ENCODE peak calls at places on chromosomes 12 and 14, in five cellular contexts. One of them, this sample, is unnamed.

GRCh38 chr14:64968167-64968566 is 4.0 kb downstream of the RAB15 start:
- DNase-seq in stimulated activated CD8-positive, alpha-beta memory T cell treated with anti-CD3 and anti-CD28 coated beads, Interleukin-15, amount 100 ng/mL, for 1 hour: no peak
- DNase-seq in occipital lobe: peak
- DNase-seq in activated T-cell treated with anti-CD3 and anti-CD28 coated beads, Interleukin-2, amount 50 U/mL, for 24 hours: no peak
- DNase-seq in GM23248: no peak
- DNase-seq in this sample: no peak

GRCh38 chr14:71616013-71616412 is 316.2 kb upstream of the RGS6 start:
- DNase-seq in stimulated activated CD8-positive, alpha-beta memory T cell treated with anti-CD3 and anti-CD28 coated beads, Interleukin-15, amount 100 ng/mL, for 1 hour: no peak
- DNase-seq in occipital lobe: no peak
- DNase-seq in activated T-cell treated with anti-CD3 and anti-CD28 coated beads, Interleukin-2, amount 50 U/mL, for 24 hours: no peak
- DNase-seq in GM23248: no peak
- DNase-seq in this sample: no peak

GRCh38 chr12:131218291-131219172 is 264.8 kb downstream of the ADGRD1 start:
- DNase-seq in stimulated activated CD8-positive, alpha-beta memory T cell treated with anti-CD3 and anti-CD28 coated beads, Interleukin-15, amount 100 ng/mL, for 1 hour: no peak
- DNase-seq in occipital lobe: no peak
- DNase-seq in activated T-cell treated with anti-CD3 and anti-CD28 coated beads, Interleukin-2, amount 50 U/mL, for 24 hours: peak
- DNase-seq in GM23248: no peak
- DNase-seq in this sample: no peak

GRCh38 chr12:80056232-80056631 is 43.1 kb upstream of the OTOGL start:
- DNase-seq in stimulated activated CD8-positive, alpha-beta memory T cell treated with anti-CD3 and anti-CD28 coated beads, Interleukin-15, amount 100 ng/mL, for 1 hour: no peak
- DNase-seq in occipital lobe: peak
- DNase-seq in activated T-cell treated with anti-CD3 and anti-CD28 coated beads, Interleukin-2, amount 50 U/mL, for 24 hours: no peak
- DNase-seq in GM23248: no peak
- DNase-seq in this sample: no peak

GRCh38 chr12:112294793-112295192 is 87.4 kb downstream of the HECTD4 start:
- DNase-seq in stimulated activated CD8-positive, alpha-beta memory T cell treated with anti-CD3 and anti-CD28 coated beads, Interleukin-15, amount 100 ng/mL, for 1 hour: no peak
- DNase-seq in occipital lobe: no peak
- DNase-seq in activated T-cell treated with anti-CD3 and anti-CD28 coated beads, Interleukin-2, amount 50 U/mL, for 24 hours: no peak
- DNase-seq in GM23248: peak
- DNase-seq in this sample: no peak

GRCh38 chr12:48973084-48973483 is 1.5 kb upstream of the WNT10B start:
- DNase-seq in stimulated activated CD8-positive, alpha-beta memory T cell treated with anti-CD3 and anti-CD28 coated beads, Interleukin-15, amount 100 ng/mL, for 1 hour: no peak
- DNase-seq in occipital lobe: no peak
- DNase-seq in activated T-cell treated with anti-CD3 and anti-CD28 coated beads, Interleukin-2, amount 50 U/mL, for 24 hours: no peak
- DNase-seq in GM23248: no peak
- DNase-seq in this sample: no peak

GRCh38 chr12:70854138-70854537 is 66.4 kb downstream of the PTPRR start:
- DNase-seq in stimulated activated CD8-positive, alpha-beta memory T cell treated with anti-CD3 and anti-CD28 coated beads, Interleukin-15, amount 100 ng/mL, for 1 hour: no peak
- DNase-seq in occipital lobe: no peak
- DNase-seq in activated T-cell treated with anti-CD3 and anti-CD28 coated beads, Interleukin-2, amount 50 U/mL, for 24 hours: no peak
- DNase-seq in GM23248: peak
- DNase-seq in this sample: no peak

GRCh38 chr12:25884024-25884919 is 74.2 kb upstream of the RASSF8 start:
- DNase-seq in stimulated activated CD8-positive, alpha-beta memory T cell treated with anti-CD3 and anti-CD28 coated beads, Interleukin-15, amount 100 ng/mL, for 1 hour: no peak
- DNase-seq in occipital lobe: no peak
- DNase-seq in activated T-cell treated with anti-CD3 and anti-CD28 coated beads, Interleukin-2, amount 50 U/mL, for 24 hours: no peak
- DNase-seq in GM23248: no peak
- DNase-seq in this sample: no peak

GRCh38 chr12:20028033-20028432 is 340.3 kb upstream of the PDE3A start:
- DNase-seq in stimulated activated CD8-positive, alpha-beta memory T cell treated with anti-CD3 and anti-CD28 coated beads, Interleukin-15, amount 100 ng/mL, for 1 hour: no peak
- DNase-seq in occipital lobe: no peak
- DNase-seq in activated T-cell treated with anti-CD3 and anti-CD28 coated beads, Interleukin-2, amount 50 U/mL, for 24 hours: no peak
- DNase-seq in GM23248: no peak
- DNase-seq in this sample: no peak

GRCh38 chr12:27260746-27261145 is 16.7 kb downstream of the STK38L start:
- DNase-seq in stimulated activated CD8-positive, alpha-beta memory T cell treated with anti-CD3 and anti-CD28 coated beads, Interleukin-15, amount 100 ng/mL, for 1 hour: no peak
- DNase-seq in occipital lobe: no peak
- DNase-seq in activated T-cell treated with anti-CD3 and anti-CD28 coated beads, Interleukin-2, amount 50 U/mL, for 24 hours: no peak
- DNase-seq in GM23248: peak
- DNase-seq in this sample: no peak

GRCh38 chr14:68856572-68856971 is 63.7 kb upstream of the ZFP36L1 start:
- DNase-seq in stimulated activated CD8-positive, alpha-beta memory T cell treated with anti-CD3 and anti-CD28 coated beads, Interleukin-15, amount 100 ng/mL, for 1 hour: no peak
- DNase-seq in occipital lobe: no peak
- DNase-seq in activated T-cell treated with anti-CD3 and anti-CD28 coated beads, Interleukin-2, amount 50 U/mL, for 24 hours: no peak
- DNase-seq in GM23248: peak
- DNase-seq in this sample: no peak

GRCh38 chr14:27605298-27605697 is 1007.5 kb upstream of the NOVA1 start:
- DNase-seq in stimulated activated CD8-positive, alpha-beta memory T cell treated with anti-CD3 and anti-CD28 coated beads, Interleukin-15, amount 100 ng/mL, for 1 hour: no peak
- DNase-seq in occipital lobe: no peak
- DNase-seq in activated T-cell treated with anti-CD3 and anti-CD28 coated beads, Interleukin-2, amount 50 U/mL, for 24 hours: no peak
- DNase-seq in GM23248: no peak
- DNase-seq in this sample: peak

GRCh38 chr14:51521764-51522163 is 129.9 kb upstream of the FRMD6 start:
- DNase-seq in stimulated activated CD8-positive, alpha-beta memory T cell treated with anti-CD3 and anti-CD28 coated beads, Interleukin-15, amount 100 ng/mL, for 1 hour: no peak
- DNase-seq in occipital lobe: no peak
- DNase-seq in activated T-cell treated with anti-CD3 and anti-CD28 coated beads, Interleukin-2, amount 50 U/mL, for 24 hours: no peak
- DNase-seq in GM23248: peak
- DNase-seq in this sample: no peak

GRCh38 chr12:23221926-23222325 is 597.0 kb downstream of the ETNK1 start:
- DNase-seq in stimulated activated CD8-positive, alpha-beta memory T cell treated with anti-CD3 and anti-CD28 coated beads, Interleukin-15, amount 100 ng/mL, for 1 hour: no peak
- DNase-seq in occipital lobe: no peak
- DNase-seq in activated T-cell treated with anti-CD3 and anti-CD28 coated beads, Interleukin-2, amount 50 U/mL, for 24 hours: no peak
- DNase-seq in GM23248: no peak
- DNase-seq in this sample: no peak

GRCh38 chr12:26939192-26939832 is 1.0 kb downstream of the FGFR1OP2 start:
- DNase-seq in stimulated activated CD8-positive, alpha-beta memory T cell treated with anti-CD3 and anti-CD28 coated beads, Interleukin-15, amount 100 ng/mL, for 1 hour: no peak
- DNase-seq in occipital lobe: no peak
- DNase-seq in activated T-cell treated with anti-CD3 and anti-CD28 coated beads, Interleukin-2, amount 50 U/mL, for 24 hours: no peak
- DNase-seq in GM23248: peak
- DNase-seq in this sample: no peak

GRCh38 chr14:24259282-24260025 is 3.5 kb downstream of the TGM1 start:
- DNase-seq in stimulated activated CD8-positive, alpha-beta memory T cell treated with anti-CD3 and anti-CD28 coated beads, Interleukin-15, amount 100 ng/mL, for 1 hour: no peak
- DNase-seq in occipital lobe: no peak
- DNase-seq in activated T-cell treated with anti-CD3 and anti-CD28 coated beads, Interleukin-2, amount 50 U/mL, for 24 hours: no peak
- DNase-seq in GM23248: peak
- DNase-seq in this sample: no peak

GRCh38 chr14:89188492-89188891 is 228.5 kb downstream of the FOXN3 start:
- DNase-seq in stimulated activated CD8-positive, alpha-beta memory T cell treated with anti-CD3 and anti-CD28 coated beads, Interleukin-15, amount 100 ng/mL, for 1 hour: no peak
- DNase-seq in occipital lobe: no peak
- DNase-seq in activated T-cell treated with anti-CD3 and anti-CD28 coated beads, Interleukin-2, amount 50 U/mL, for 24 hours: no peak
- DNase-seq in GM23248: no peak
- DNase-seq in this sample: no peak

GRCh38 chr12:50248406-50248805 is 34.9 kb downstream of the LIMA1 start:
- DNase-seq in stimulated activated CD8-positive, alpha-beta memory T cell treated with anti-CD3 and anti-CD28 coated beads, Interleukin-15, amount 100 ng/mL, for 1 hour: no peak
- DNase-seq in occipital lobe: no peak
- DNase-seq in activated T-cell treated with anti-CD3 and anti-CD28 coated beads, Interleukin-2, amount 50 U/mL, for 24 hours: no peak
- DNase-seq in GM23248: no peak
- DNase-seq in this sample: no peak

GRCh38 chr12:65294863-65295262 is 16.4 kb downstream of the MSRB3 start:
- DNase-seq in stimulated activated CD8-positive, alpha-beta memory T cell treated with anti-CD3 and anti-CD28 coated beads, Interleukin-15, amount 100 ng/mL, for 1 hour: no peak
- DNase-seq in occipital lobe: no peak
- DNase-seq in activated T-cell treated with anti-CD3 and anti-CD28 coated beads, Interleukin-2, amount 50 U/mL, for 24 hours: no peak
- DNase-seq in GM23248: no peak
- DNase-seq in this sample: no peak

GRCh38 chr12:11922361-11922760 is 148.4 kb upstream of the BCL2L14 start:
- DNase-seq in stimulated activated CD8-positive, alpha-beta memory T cell treated with anti-CD3 and anti-CD28 coated beads, Interleukin-15, amount 100 ng/mL, for 1 hour: no peak
- DNase-seq in occipital lobe: no peak
- DNase-seq in activated T-cell treated with anti-CD3 and anti-CD28 coated beads, Interleukin-2, amount 50 U/mL, for 24 hours: no peak
- DNase-seq in GM23248: no peak
- DNase-seq in this sample: no peak

GRCh38 chr12:131564843-131565242 is 146.0 kb upstream of the SFSWAP start:
- DNase-seq in stimulated activated CD8-positive, alpha-beta memory T cell treated with anti-CD3 and anti-CD28 coated beads, Interleukin-15, amount 100 ng/mL, for 1 hour: no peak
- DNase-seq in occipital lobe: no peak
- DNase-seq in activated T-cell treated with anti-CD3 and anti-CD28 coated beads, Interleukin-2, amount 50 U/mL, for 24 hours: no peak
- DNase-seq in GM23248: no peak
- DNase-seq in this sample: no peak

GRCh38 chr14:56085471-56085870 is 32.7 kb upstream of the PELI2 start:
- DNase-seq in stimulated activated CD8-positive, alpha-beta memory T cell treated with anti-CD3 and anti-CD28 coated beads, Interleukin-15, amount 100 ng/mL, for 1 hour: no peak
- DNase-seq in occipital lobe: no peak
- DNase-seq in activated T-cell treated with anti-CD3 and anti-CD28 coated beads, Interleukin-2, amount 50 U/mL, for 24 hours: no peak
- DNase-seq in GM23248: no peak
- DNase-seq in this sample: no peak

GRCh38 chr14:50038398-50039119 is 77.8 kb downstream of the VCPKMT start:
- DNase-seq in stimulated activated CD8-positive, alpha-beta memory T cell treated with anti-CD3 and anti-CD28 coated beads, Interleukin-15, amount 100 ng/mL, for 1 hour: no peak
- DNase-seq in occipital lobe: peak
- DNase-seq in activated T-cell treated with anti-CD3 and anti-CD28 coated beads, Interleukin-2, amount 50 U/mL, for 24 hours: peak
- DNase-seq in GM23248: peak
- DNase-seq in this sample: no peak

GRCh38 chr12:47903927-47904646 is 707 bp downstream of the VDR start:
- DNase-seq in stimulated activated CD8-positive, alpha-beta memory T cell treated with anti-CD3 and anti-CD28 coated beads, Interleukin-15, amount 100 ng/mL, for 1 hour: no peak
- DNase-seq in occipital lobe: peak
- DNase-seq in activated T-cell treated with anti-CD3 and anti-CD28 coated beads, Interleukin-2, amount 50 U/mL, for 24 hours: peak
- DNase-seq in GM23248: peak
- DNase-seq in this sample: no peak

GRCh38 chr12:132236930-132237771 is 92.2 kb downstream of the GALNT9 start:
- DNase-seq in stimulated activated CD8-positive, alpha-beta memory T cell treated with anti-CD3 and anti-CD28 coated beads, Interleukin-15, amount 100 ng/mL, for 1 hour: no peak
- DNase-seq in occipital lobe: no peak
- DNase-seq in activated T-cell treated with anti-CD3 and anti-CD28 coated beads, Interleukin-2, amount 50 U/mL, for 24 hours: no peak
- DNase-seq in GM23248: no peak
- DNase-seq in this sample: no peak

GRCh38 chr14:22375321-22375930 is 213.6 kb downstream of the DAD1 start:
- DNase-seq in stimulated activated CD8-positive, alpha-beta memory T cell treated with anti-CD3 and anti-CD28 coated beads, Interleukin-15, amount 100 ng/mL, for 1 hour: no peak
- DNase-seq in occipital lobe: no peak
- DNase-seq in activated T-cell treated with anti-CD3 and anti-CD28 coated beads, Interleukin-2, amount 50 U/mL, for 24 hours: no peak
- DNase-seq in GM23248: peak
- DNase-seq in this sample: peak

GRCh38 chr12:30880061-30880460 is 46.5 kb upstream of the TSPAN11 start:
- DNase-seq in stimulated activated CD8-positive, alpha-beta memory T cell treated with anti-CD3 and anti-CD28 coated beads, Interleukin-15, amount 100 ng/mL, for 1 hour: no peak
- DNase-seq in occipital lobe: no peak
- DNase-seq in activated T-cell treated with anti-CD3 and anti-CD28 coated beads, Interleukin-2, amount 50 U/mL, for 24 hours: no peak
- DNase-seq in GM23248: no peak
- DNase-seq in this sample: no peak

GRCh38 chr12:62543324-62543723 is 76.7 kb downstream of the MON2 start:
- DNase-seq in stimulated activated CD8-positive, alpha-beta memory T cell treated with anti-CD3 and anti-CD28 coated beads, Interleukin-15, amount 100 ng/mL, for 1 hour: no peak
- DNase-seq in occipital lobe: no peak
- DNase-seq in activated T-cell treated with anti-CD3 and anti-CD28 coated beads, Interleukin-2, amount 50 U/mL, for 24 hours: no peak
- DNase-seq in GM23248: no peak
- DNase-seq in this sample: no peak

GRCh38 chr14:42428996-42429395 is 822.3 kb downstream of the LRFN5 start:
- DNase-seq in stimulated activated CD8-positive, alpha-beta memory T cell treated with anti-CD3 and anti-CD28 coated beads, Interleukin-15, amount 100 ng/mL, for 1 hour: no peak
- DNase-seq in occipital lobe: no peak
- DNase-seq in activated T-cell treated with anti-CD3 and anti-CD28 coated beads, Interleukin-2, amount 50 U/mL, for 24 hours: no peak
- DNase-seq in GM23248: no peak
- DNase-seq in this sample: no peak

GRCh38 chr12:82955020-82955419 is 268.3 kb downstream of the TMTC2 start:
- DNase-seq in stimulated activated CD8-positive, alpha-beta memory T cell treated with anti-CD3 and anti-CD28 coated beads, Interleukin-15, amount 100 ng/mL, for 1 hour: no peak
- DNase-seq in occipital lobe: no peak
- DNase-seq in activated T-cell treated with anti-CD3 and anti-CD28 coated beads, Interleukin-2, amount 50 U/mL, for 24 hours: no peak
- DNase-seq in GM23248: peak
- DNase-seq in this sample: no peak

GRCh38 chr14:58822856-58823255 is 185.1 kb downstream of the DACT1 start:
- DNase-seq in stimulated activated CD8-positive, alpha-beta memory T cell treated with anti-CD3 and anti-CD28 coated beads, Interleukin-15, amount 100 ng/mL, for 1 hour: no peak
- DNase-seq in occipital lobe: no peak
- DNase-seq in activated T-cell treated with anti-CD3 and anti-CD28 coated beads, Interleukin-2, amount 50 U/mL, for 24 hours: no peak
- DNase-seq in GM23248: no peak
- DNase-seq in this sample: no peak

GRCh38 chr14:33767721-33768457 is 183.0 kb downstream of the EGLN3 start:
- DNase-seq in stimulated activated CD8-positive, alpha-beta memory T cell treated with anti-CD3 and anti-CD28 coated beads, Interleukin-15, amount 100 ng/mL, for 1 hour: no peak
- DNase-seq in occipital lobe: no peak
- DNase-seq in activated T-cell treated with anti-CD3 and anti-CD28 coated beads, Interleukin-2, amount 50 U/mL, for 24 hours: no peak
- DNase-seq in GM23248: peak
- DNase-seq in this sample: no peak

This sample was measured in NT2/D1.